ENCODE peak calls at places on chromosomes 16 and 17, in five cellular contexts. Q is AG04450, G is fibroblast of lung, N is GM12865, B is lower leg skin. S is an unnamed sample.

GRCh38 chr17:81518113-81518784 is 5.7 kb upstream of the ACTG1 start:
- DNase-seq in Q (no peak), G (no peak), N (peak), B (no peak), S (no peak)

GRCh38 chr16:27822529-27823437 is 240.7 kb downstream of the GSG1L start:
- DNase-seq in Q (no peak), G (no peak), N (no peak), B (no peak), S (peak)

GRCh38 chr17:38875477-38876080 is 5.7 kb downstream of the LASP1 start:
- DNase-seq in Q (no peak), G (no peak), N (no peak), B (no peak), S (no peak)

GRCh38 chr17:74059471-74059870 is 144.0 kb upstream of the RPL38 start:
- DNase-seq in Q (no peak), G (no peak), N (no peak), B (no peak), S (no peak)

GRCh38 chr17:79850571-79851460 is 11.6 kb upstream of the CBX4 start:
- DNase-seq in Q (no peak), G (peak), N (no peak), B (no peak), S (no peak)

GRCh38 chr17:81993726-81994592 is 16.5 kb downstream of the ASPSCR1 start:
- DNase-seq in Q (no peak), G (no peak), N (no peak), B (no peak), S (no peak)

GRCh38 chr16:58451945-58452401 is 48.0 kb upstream of the NDRG4 start:
- DNase-seq in Q (no peak), G (peak), N (no peak), B (no peak), S (no peak)

GRCh38 chr17:46822388-46822921 is 4.0 kb upstream of the WNT3 start:
- DNase-seq in Q (no peak), G (no peak), N (peak), B (no peak), S (no peak)

GRCh38 chr17:2337152-2337810 is at the start of gene SGSM2:
- DNase-seq in Q (no peak), G (peak), N (peak), B (no peak), S (no peak)

GRCh38 chr17:2335726-2336214 is 487 bp downstream of the TSR1 start:
- DNase-seq in Q (no peak), G (peak), N (no peak), B (no peak), S (no peak)

GRCh38 chr17:2331303-2331702 is 5.0 kb downstream of the TSR1 start:
- DNase-seq in Q (no peak), G (no peak), N (no peak), B (no peak), S (no peak)

GRCh38 chr17:2337811-2338657 is 733 bp downstream of the SGSM2 start:
- DNase-seq in Q (no peak), G (peak), N (peak), B (no peak), S (peak)

GRCh38 chr17:2336215-2337151 is at the start of gene TSR1:
- DNase-seq in Q (peak), G (peak), N (peak), B (peak), S (peak)
- TF ChIP-seq CTCF in Q (peak), G (peak), N (no peak), B (no peak), S (peak)

DNA sequence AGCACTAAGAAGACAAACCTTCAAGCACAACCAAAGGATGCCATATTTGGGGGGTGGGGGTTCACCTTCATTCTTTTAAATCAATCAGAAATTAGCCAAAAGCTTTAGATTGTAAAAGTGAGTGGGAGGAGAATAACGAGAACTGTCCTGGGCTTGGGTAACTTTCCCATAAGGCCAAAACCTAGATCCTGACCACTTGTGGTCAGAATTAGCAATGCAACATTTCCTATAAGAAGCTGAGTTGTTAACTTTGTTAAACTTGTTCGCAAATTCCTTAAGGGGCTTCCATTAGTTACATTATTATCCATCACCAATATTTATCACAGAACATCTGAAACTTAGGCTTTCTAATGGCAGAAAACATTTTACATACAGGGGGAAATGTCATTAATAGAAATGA is 25.1 kb downstream of the STAT5B start:
- DNase-seq in Q (no peak), G (peak), N (no peak), B (no peak), S (no peak)
- TF ChIP-seq CTCF in Q (peak), G (peak), N (no peak), B (no peak), S (peak)

GRCh38 chr16:88536971-88537751 is 33.0 kb upstream of the ZC3H18 start:
- DNase-seq in Q (no peak), G (no peak), N (no peak), B (no peak), S (no peak)
- TF ChIP-seq CTCF in Q (no peak), G (no peak), N (no peak), B (no peak), S (no peak)

GRCh38 chr16:82630219-82630618 is 3.5 kb downstream of the CDH13 start:
- DNase-seq in Q (no peak), G (peak), N (no peak), B (no peak), S (no peak)
- TF ChIP-seq CTCF in Q (no peak), G (no peak), N (no peak), B (no peak), S (no peak)

GRCh38 chr16:54931041-54931756 is 534 bp downstream of the IRX5 start:
- DNase-seq in Q (no peak), G (peak), N (no peak), B (no peak), S (no peak)
- TF ChIP-seq CTCF in Q (no peak), G (no peak), N (no peak), B (no peak), S (no peak)

DNA sequence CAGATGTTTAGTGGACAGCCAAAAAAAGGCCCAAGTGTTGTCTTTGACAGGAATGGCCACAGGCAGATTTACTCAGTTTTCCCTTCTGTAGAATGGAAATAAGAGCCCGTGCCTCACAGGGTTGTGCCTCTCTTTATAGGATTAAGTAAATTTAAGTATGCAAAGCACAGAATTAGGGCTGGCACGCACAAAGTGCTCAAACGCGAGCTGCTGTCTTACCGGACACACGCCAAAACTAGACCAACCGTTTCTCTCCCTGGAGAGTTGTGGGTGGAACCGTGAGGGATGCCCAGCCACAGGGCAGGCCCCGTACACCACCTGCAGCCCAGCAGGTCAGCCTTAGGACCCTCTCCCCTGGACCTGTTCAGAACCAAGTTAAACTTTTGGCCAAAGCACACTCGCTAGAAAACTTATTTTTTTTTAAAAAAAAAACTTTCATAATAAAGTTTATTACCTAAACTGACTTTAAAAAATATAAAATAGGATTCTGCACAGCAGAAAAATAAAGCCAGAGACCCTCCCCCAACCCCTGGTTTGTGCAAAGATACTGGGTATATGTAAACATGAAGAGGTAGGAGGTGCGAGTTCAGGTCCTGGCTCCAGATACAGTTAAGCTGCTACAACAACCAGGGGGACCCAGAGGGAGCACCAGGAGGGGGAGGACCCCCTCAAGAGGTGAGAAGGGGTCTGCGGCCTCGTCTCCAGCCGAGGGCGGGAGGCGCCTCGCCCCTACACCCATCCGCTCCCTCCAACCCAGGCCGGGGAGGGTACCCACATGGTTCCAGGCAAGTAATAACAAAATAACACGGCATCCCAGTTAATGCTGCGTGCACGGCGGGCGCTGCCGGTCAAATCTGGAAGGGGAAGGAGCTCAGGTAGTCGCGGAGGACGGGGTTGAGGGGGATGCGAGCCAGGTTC is 1.8 kb downstream of the SOCS1 start:
- DNase-seq in Q (no peak), G (no peak), N (peak), B (no peak), S (no peak)
- TF ChIP-seq CTCF in Q (no peak), G (no peak), N (no peak), B (no peak), S (no peak)

GRCh38 chr17:27907976-27908558 is 14.9 kb upstream of the LYRM9 start:
- DNase-seq in Q (no peak), G (no peak), N (no peak), B (no peak), S (no peak)
- TF ChIP-seq CTCF in Q (no peak), G (no peak), N (no peak), B (no peak), S (no peak)

GRCh38 chr16:2473999-2474876 is 689 bp upstream of the TBC1D24 start:
- DNase-seq in Q (no peak), G (peak), N (peak), B (no peak), S (no peak)
- TF ChIP-seq CTCF in Q (peak), G (peak), N (peak), B (no peak), S (peak)

S was measured in CD14-positive monocyte.